ENCODE peak calls at places on chromosomes 11 and 22, in nine cellular contexts. U, K, V, T, E, P, A, L and D are unnamed samples.

GRCh38 chr11:11510939-11511338 is 110.9 kb downstream of the GALNT18 start:
- DNase-seq in E (no peak), V (no peak), T (peak; percentile 92), U (no peak), K (peak; percentile 10), P (no peak), L (no peak), A (no peak), D (peak; percentile 80)

GRCh38 chr22:48741540-48741939 is 1086.1 kb downstream of the BRD1 start:
- DNase-seq in T (no peak), K (no peak), V (no peak), U (no peak), L (no peak), E (no peak), A (no peak), P (peak; percentile 70), D (no peak)

GRCh38 chr11:75778962-75779361 is 10.4 kb downstream of the DGAT2 start:
- DNase-seq in U (no peak), V (no peak), T (no peak), K (no peak), E (no peak), L (no peak), P (no peak), A (no peak), D (no peak)

GRCh38 chr11:1751999-1752906 is 1.9 kb upstream of the IFITM10 start:
- DNase-seq in P (peak; percentile 78), A (no peak), K (no peak), V (no peak), T (no peak), E (no peak), U (no peak), L (no peak), D (no peak)

GRCh38 chr11:19525276-19525675 is 187.4 kb upstream of the NAV2 start:
- DNase-seq in E (no peak), A (no peak), T (no peak), L (no peak), V (no peak), U (no peak), P (no peak), K (no peak), D (no peak)

GRCh38 chr11:57641426-57641825 is 8.3 kb downstream of the YPEL4 start:
- DNase-seq in L (no peak), P (no peak), T (no peak), U (no peak), A (peak; percentile 71), K (no peak), V (peak; percentile 77), E (no peak), D (peak; percentile 38)

GRCh38 chr11:24588075-24588474 is 91.2 kb downstream of the LUZP2 start:
- DNase-seq in T (no peak), K (no peak), U (no peak), V (peak; percentile 45), L (no peak), E (no peak), A (peak; percentile 82), P (no peak), D (no peak)

GRCh38 chr11:118000067-118000849 is 14.1 kb downstream of the IL10RA start:
- DNase-seq in U (no peak), A (no peak), L (no peak), P (peak; percentile 67), T (no peak), E (no peak), V (no peak), K (no peak), D (no peak)

GRCh38 chr11:978781-979180 is 53.1 kb downstream of the AP2A2 start:
- DNase-seq in K (no peak), L (no peak), V (no peak), U (no peak), P (no peak), T (no peak), A (no peak), E (no peak), D (no peak)

GRCh38 chr11:25423436-25424184 is 908.3 kb upstream of the ANO3 start:
- DNase-seq in P (no peak), U (no peak), L (no peak), K (no peak), A (peak; percentile 82), V (peak; percentile 44), E (no peak), T (no peak), D (no peak)

GRCh38 chr22:19891350-19892248 is 36.9 kb upstream of the GNB1L start:
- DNase-seq in U (peak; percentile 75), E (peak; percentile 72), T (peak; percentile 57), P (no peak), L (peak; percentile 59), K (no peak), A (peak; percentile 94), V (peak; percentile 52), D (peak; percentile 89)

GRCh38 chr11:102430158-102430836 is 22.3 kb downstream of the TMEM123 start:
- DNase-seq in L (no peak), T (no peak), K (no peak), E (no peak), P (no peak), U (no peak), A (peak; percentile 40), V (no peak), D (peak; percentile 24)

GRCh38 chr11:61163714-61164609 is 2.7 kb upstream of the VPS37C start:
- DNase-seq in E (no peak), A (no peak), L (no peak), V (no peak), U (no peak), P (no peak), T (no peak), K (no peak), D (no peak)

GRCh38 chr22:37260939-37261338 is 16.9 kb upstream of the RAC2 start:
- DNase-seq in P (no peak), E (peak; percentile 45), V (peak; percentile 55), U (no peak), A (peak; percentile 76), K (peak; percentile 25), T (no peak), L (no peak), D (peak; percentile 36)

GRCh38 chr11:119028346-119029068 is 2.2 kb downstream of the SLC37A4 start:
- DNase-seq in T (no peak), U (no peak), V (no peak), A (no peak), K (no peak), P (no peak), L (no peak), E (no peak), D (no peak)

GRCh38 chr11:96067160-96067559 is 143.3 kb upstream of the MTMR2 start:
- DNase-seq in U (no peak), L (no peak), A (no peak), P (no peak), K (no peak), T (no peak), V (no peak), E (no peak), D (no peak)

GRCh38 chr11:11538277-11538960 is 83.4 kb downstream of the GALNT18 start:
- DNase-seq in V (no peak), T (no peak), P (no peak), L (no peak), A (no peak), K (peak; percentile 13), E (no peak), U (no peak), D (peak; percentile 82)

GRCh38 chr22:27100789-27101188 is 443.4 kb downstream of the MIAT start:
- DNase-seq in A (peak; percentile 31), T (no peak), L (no peak), P (no peak), U (no peak), E (peak; percentile 60), K (no peak), V (no peak), D (no peak)

GRCh38 chr11:59559886-59560285 is 48.5 kb downstream of the OR4D9 start:
- DNase-seq in K (no peak), P (no peak), V (no peak), L (no peak), T (no peak), U (no peak), E (no peak), A (no peak), D (no peak)

GRCh38 chr11:67390947-67391303 is 861 bp upstream of the RAD9A start:
- DNase-seq in L (no peak), K (no peak), P (no peak), V (no peak), U (no peak), T (no peak), E (no peak), A (no peak), D (no peak)

GRCh38 chr11:13962562-13963168 is at the start of gene SPON1:
- DNase-seq in K (peak; percentile 20), T (peak; percentile 25), L (peak; percentile 23), P (no peak), V (peak; percentile 13), U (no peak), E (peak; percentile 85), A (no peak), D (peak; percentile 59)

GRCh38 chr11:92830382-92831148 is 138.9 kb upstream of the MTNR1B start:
- DNase-seq in E (no peak), T (peak; percentile 72), V (no peak), A (no peak), P (no peak), K (no peak), L (no peak), U (no peak), D (peak; percentile 9)

GRCh38 chr11:70435765-70436500 is 37.6 kb downstream of the CTTN start:
- DNase-seq in P (no peak), T (no peak), V (no peak), L (no peak), A (no peak), E (no peak), U (no peak), K (no peak), D (no peak)

GRCh38 chr11:106603971-106604370 is 414.3 kb downstream of the GUCY1A2 start:
- DNase-seq in T (no peak), U (no peak), K (no peak), P (no peak), V (no peak), A (no peak), L (no peak), E (no peak), D (no peak)

GRCh38 chr22:17818649-17819048 is 44.4 kb upstream of the BID start:
- DNase-seq in K (no peak), E (no peak), A (no peak), T (no peak), L (no peak), P (no peak), U (no peak), V (no peak), D (no peak)

GRCh38 chr11:126212089-126212660 is 593 bp downstream of the FAM118B start:
- DNase-seq in P (no peak), E (no peak), T (no peak), L (no peak), V (peak; percentile 26), K (no peak), A (peak; percentile 38), U (no peak), D (no peak)

GRCh38 chr22:32473388-32473952 is 1.1 kb upstream of the FBXO7 start:
- DNase-seq in V (peak; percentile 82), K (peak; percentile 23), T (peak; percentile 59), P (no peak), L (no peak), U (no peak), A (peak; percentile 67), E (peak; percentile 60), D (no peak)